ENCODE peak calls at places on chromosomes 16 and 17, in six cellular contexts. Y is K562, U is WTC11, D is HepG2, W is H1, P is GM12878. O is an unnamed sample.

GRCh38 chr17:72097144-72097543 is 23.7 kb upstream of the SOX9 start:
- DNase-seq in D (no peak), W (no peak), U (no peak), Y (no peak), P (no peak), O (no peak)

GRCh38 chr16:84699712-84700517 is at the start of gene USP10:
- DNase-seq in D (peak), U (peak), P (no peak), Y (peak), W (peak), O (peak)

GRCh38 chr17:17514361-17514992 is 18.3 kb upstream of the RASD1 start:
- DNase-seq in P (no peak), D (no peak), Y (no peak), W (no peak), U (no peak), O (peak)

GRCh38 chr16:5008311-5008731 is 25.4 kb downstream of the NAGPA start:
- DNase-seq in P (no peak), W (no peak), D (no peak), Y (no peak), U (no peak), O (no peak)

GRCh38 chr16:70467113-70467512 is 12.7 kb downstream of the FCSK start:
- DNase-seq in W (no peak), D (no peak), U (no peak), P (no peak), Y (no peak), O (no peak)

GRCh38 chr17:10127819-10128375 is 70.5 kb downstream of the GAS7 start:
- DNase-seq in W (no peak), U (no peak), P (no peak), D (no peak), Y (no peak), O (peak)

GRCh38 chr17:15233022-15233805 is 31.9 kb downstream of the PMP22 start:
- DNase-seq in D (peak), Y (peak), W (no peak), P (no peak), U (peak), O (peak)

GRCh38 chr17:38454528-38454927 is 26.3 kb downstream of the ARHGAP23 start:
- DNase-seq in U (no peak), P (no peak), D (no peak), W (no peak), Y (no peak), O (no peak)

GRCh38 chr17:1563786-1564613 is 1.4 kb upstream of the PITPNA start:
- DNase-seq in U (no peak), Y (peak), P (no peak), W (no peak), D (no peak), O (no peak)

DNA sequence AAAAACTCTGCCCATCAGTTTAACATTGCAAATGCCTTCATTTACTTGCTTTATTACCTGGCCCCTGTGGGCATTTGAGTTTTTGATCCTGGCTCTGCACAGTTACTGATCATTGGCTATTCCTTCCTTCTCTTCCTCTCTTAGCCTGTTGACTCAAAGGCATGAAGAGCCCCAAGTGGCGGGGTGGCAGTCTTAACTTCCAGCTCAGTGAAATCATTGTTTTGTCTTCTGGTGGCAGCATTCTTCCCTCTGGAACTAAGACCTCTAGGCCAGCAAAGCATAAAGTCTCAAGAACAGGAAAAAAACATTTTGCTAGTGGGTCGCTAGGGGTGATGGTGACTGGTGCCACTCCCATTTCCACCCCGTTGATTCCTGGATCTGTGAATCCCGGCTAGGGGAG is 52.3 kb upstream of the MRTFB start:
- DNase-seq in U (no peak), W (no peak), P (no peak), Y (no peak), D (no peak), O (peak)
- TF ChIP-seq CREB1 in U (no peak), W (no peak), P (no peak), Y (no peak), D (no peak), O (no peak)

GRCh38 chr16:87575027-87575804 is 27.1 kb upstream of the JPH3 start:
- DNase-seq in D (no peak), Y (peak), W (peak), P (no peak), U (peak), O (peak)
- TF ChIP-seq CTCF in D (peak), Y (peak), W (peak), P (no peak), U (no peak), O (peak)

DNA sequence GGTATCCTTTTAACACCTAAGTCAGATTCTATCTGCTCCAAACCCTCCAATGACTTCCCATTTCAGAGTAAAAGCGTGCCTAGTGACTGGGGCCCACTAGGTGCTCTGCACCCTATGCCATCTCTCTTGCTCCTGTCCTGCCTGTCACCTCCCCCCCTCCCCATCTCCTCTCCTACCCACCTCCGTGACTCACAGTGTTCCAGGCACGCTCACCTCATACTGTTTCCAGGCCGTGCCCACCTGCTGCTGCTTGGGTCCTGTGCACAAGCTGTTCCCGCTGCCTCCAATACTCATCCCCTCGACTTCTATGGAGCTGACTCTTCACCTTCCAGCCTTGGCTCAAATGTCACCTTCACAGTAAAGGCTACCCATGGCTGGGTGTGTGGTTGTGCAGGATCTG is 21.7 kb downstream of the DNAH3 start:
- DNase-seq in W (no peak), U (no peak), P (no peak), Y (no peak), D (no peak), O (no peak)
- TF ChIP-seq CREB1 in W (no peak), U (no peak), P (no peak), Y (no peak), D (no peak), O (no peak)

GRCh38 chr16:31335431-31335830 is 19.5 kb upstream of the ITGAX start:
- DNase-seq in W (no peak), U (no peak), P (no peak), D (no peak), Y (no peak), O (no peak)

GRCh38 chr16:31334934-31335333 is 20.0 kb upstream of the ITGAX start:
- DNase-seq in D (no peak), U (no peak), Y (no peak), P (no peak), W (no peak), O (no peak)

GRCh38 chr16:31332544-31332943 is 22.4 kb upstream of the ITGAX start:
- DNase-seq in P (no peak), W (no peak), Y (no peak), U (no peak), D (no peak), O (no peak)

GRCh38 chr16:31331807-31332301 is 23.1 kb upstream of the ITGAX start:
- DNase-seq in W (no peak), D (no peak), P (no peak), U (no peak), Y (no peak), O (no peak)

DNA sequence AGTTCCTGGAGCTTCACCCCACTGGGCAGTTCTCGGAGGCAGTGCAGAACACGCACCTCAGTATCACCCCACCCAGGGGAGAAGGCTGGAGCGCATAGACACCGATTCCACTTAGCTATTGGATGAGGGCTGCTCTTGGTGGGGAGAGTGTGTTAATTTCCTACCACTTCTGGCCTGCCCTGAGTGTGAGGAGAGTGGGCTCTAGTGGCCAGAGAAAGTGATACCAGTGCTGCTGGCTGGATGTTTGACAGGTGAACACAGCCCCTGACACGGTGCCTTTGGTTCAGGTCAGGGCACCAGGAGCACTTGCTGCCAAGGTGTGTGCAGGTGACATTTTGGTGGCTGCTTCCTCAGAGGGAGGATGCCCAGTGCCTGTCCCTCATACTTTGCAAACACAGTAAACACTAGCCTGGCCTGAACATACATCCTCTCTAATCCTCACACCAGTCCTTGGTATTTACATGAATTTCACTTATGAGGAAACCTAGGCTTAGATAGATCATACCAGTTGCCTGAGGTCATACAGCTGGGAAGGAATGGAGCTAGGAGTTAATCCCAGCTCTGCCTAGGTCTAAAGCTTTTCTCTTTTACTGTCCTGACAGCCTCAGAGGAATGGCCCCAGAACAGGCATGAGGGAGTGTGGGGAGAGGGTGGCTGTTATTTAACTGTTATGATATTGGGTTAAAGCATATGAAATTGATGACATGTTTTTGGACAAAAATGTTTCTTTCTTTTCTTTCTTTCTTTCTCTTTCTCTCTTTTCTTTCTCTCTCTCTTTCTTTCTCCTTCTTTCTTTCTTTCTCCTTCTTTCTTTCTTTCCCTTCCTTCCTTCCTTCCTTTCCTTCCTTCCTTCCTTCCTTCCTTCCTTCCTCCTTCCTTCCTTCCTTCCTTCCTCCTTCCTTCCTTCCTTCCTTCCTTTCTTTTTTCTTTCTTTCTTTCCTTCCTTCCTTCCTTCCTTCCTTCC is 21.0 kb upstream of the ITGAX start:
- DNase-seq in Y (peak), D (peak), P (no peak), W (no peak), U (peak), O (peak)
- TF ChIP-seq CTCF in Y (peak), D (peak), P (peak), W (peak), U (no peak), O (peak)

GRCh38 chr17:62980842-62981241 is 14.8 kb downstream of the TANC2 start:
- DNase-seq in U (no peak), W (no peak), Y (no peak), D (no peak), P (no peak), O (no peak)
- TF ChIP-seq CREB1 in U (no peak), W (no peak), Y (no peak), D (no peak), P (no peak), O (no peak)

GRCh38 chr17:69363488-69364210 is 36.7 kb upstream of the ABCA5 start:
- DNase-seq in U (no peak), W (no peak), Y (no peak), P (no peak), D (no peak), O (no peak)

GRCh38 chr17:69361156-69361555 is 34.2 kb upstream of the ABCA5 start:
- DNase-seq in U (no peak), Y (no peak), W (no peak), D (no peak), P (no peak), O (no peak)

GRCh38 chr17:69357701-69358100 is 30.8 kb upstream of the ABCA5 start:
- DNase-seq in D (peak), W (no peak), U (no peak), P (no peak), Y (no peak), O (peak)

GRCh38 chr17:69356625-69357024 is 29.7 kb upstream of the ABCA5 start:
- DNase-seq in D (no peak), Y (no peak), P (no peak), U (no peak), W (no peak), O (no peak)

GRCh38 chr17:69358688-69359596 is 32.0 kb upstream of the ABCA5 start:
- DNase-seq in P (peak), Y (no peak), U (peak), D (peak), W (no peak), O (peak)
- TF ChIP-seq CTCF in P (peak), Y (peak), U (no peak), D (peak), W (peak), O (peak)

DNA sequence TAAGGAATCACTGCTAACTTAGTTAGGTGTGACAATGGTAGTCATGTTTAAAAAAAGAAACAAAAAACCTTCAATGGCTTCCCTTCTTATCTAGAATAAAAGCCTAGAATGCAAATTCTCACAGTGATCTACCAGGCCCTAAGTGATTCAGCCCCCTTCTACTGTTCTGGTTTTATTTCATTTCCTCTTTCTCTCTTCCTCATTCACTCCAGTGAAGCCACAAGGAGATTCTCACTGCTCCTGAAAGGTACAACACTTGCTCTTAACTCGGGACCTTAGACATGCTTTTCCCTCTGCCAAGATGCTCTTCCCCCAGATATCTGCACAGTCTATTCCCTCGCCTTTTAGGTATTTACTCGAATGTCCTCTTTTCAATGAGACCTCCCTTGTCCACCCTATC is 3.7 kb downstream of the PIGS start:
- DNase-seq in Y (no peak), W (no peak), P (peak), U (no peak), D (no peak), O (no peak)
- TF ChIP-seq CREB1 in Y (no peak), W (no peak), P (no peak), U (no peak), D (no peak), O (no peak)